ENCODE peak calls at places on chromosomes 16 and 17, in ten cellular contexts. One of them, this sample, is unnamed.

GRCh38 chr16:49018259-49018931 is 263.2 kb downstream of the CBLN1 start:
- DNase-seq in tibial artery: no peak
- DNase-seq in tibial nerve: no peak
- DNase-seq in psoas muscle: no peak
- DNase-seq in Caco-2: no peak
- DNase-seq in heart left ventricle: no peak
- DNase-seq in esophagus squamous epithelium: no peak
- DNase-seq in endothelial cell of umbilical vein: no peak
- DNase-seq in aorta: no peak
- DNase-seq in CD4-positive, alpha-beta memory T cell: no peak
- DNase-seq in this sample: no peak

GRCh38 chr17:48622857-48623256 is 3.3 kb downstream of the HOXB9 start:
- DNase-seq in psoas muscle: no peak
- DNase-seq in CD4-positive, alpha-beta memory T cell: no peak
- DNase-seq in endothelial cell of umbilical vein: no peak
- DNase-seq in aorta: no peak
- DNase-seq in Caco-2: no peak
- DNase-seq in tibial artery: no peak
- DNase-seq in esophagus squamous epithelium: no peak
- DNase-seq in heart left ventricle: no peak
- DNase-seq in tibial nerve: no peak
- DNase-seq in this sample: no peak

GRCh38 chr16:75860654-75861053 is 134.4 kb upstream of the CPHXL start:
- DNase-seq in tibial artery: no peak
- DNase-seq in psoas muscle: no peak
- DNase-seq in heart left ventricle: no peak
- DNase-seq in Caco-2: no peak
- DNase-seq in esophagus squamous epithelium: no peak
- DNase-seq in CD4-positive, alpha-beta memory T cell: no peak
- DNase-seq in aorta: no peak
- DNase-seq in endothelial cell of umbilical vein: no peak
- DNase-seq in tibial nerve: no peak
- DNase-seq in this sample: no peak

GRCh38 chr17:53406907-53407306 is 415.8 kb upstream of the KIF2B start:
- DNase-seq in endothelial cell of umbilical vein: no peak
- DNase-seq in tibial nerve: no peak
- DNase-seq in heart left ventricle: no peak
- DNase-seq in tibial artery: no peak
- DNase-seq in Caco-2: no peak
- DNase-seq in aorta: no peak
- DNase-seq in psoas muscle: no peak
- DNase-seq in CD4-positive, alpha-beta memory T cell: no peak
- DNase-seq in esophagus squamous epithelium: no peak
- DNase-seq in this sample: no peak

GRCh38 chr17:76095943-76096342 is 7.6 kb downstream of the EXOC7 start:
- DNase-seq in aorta: no peak
- DNase-seq in tibial nerve: no peak
- DNase-seq in Caco-2: no peak
- DNase-seq in psoas muscle: no peak
- DNase-seq in heart left ventricle: peak; percentile 3
- DNase-seq in endothelial cell of umbilical vein: no peak
- DNase-seq in CD4-positive, alpha-beta memory T cell: no peak
- DNase-seq in esophagus squamous epithelium: no peak
- DNase-seq in tibial artery: no peak
- DNase-seq in this sample: no peak

GRCh38 chr16:14569213-14569612 is 60.8 kb downstream of the PARN start:
- DNase-seq in tibial artery: no peak
- DNase-seq in aorta: no peak
- DNase-seq in CD4-positive, alpha-beta memory T cell: no peak
- DNase-seq in tibial nerve: no peak
- DNase-seq in esophagus squamous epithelium: no peak
- DNase-seq in heart left ventricle: no peak
- DNase-seq in endothelial cell of umbilical vein: no peak
- DNase-seq in psoas muscle: no peak
- DNase-seq in Caco-2: no peak
- DNase-seq in this sample: no peak

GRCh38 chr16:9713907-9714306 is 468.3 kb downstream of the GRIN2A start:
- DNase-seq in endothelial cell of umbilical vein: no peak
- DNase-seq in aorta: no peak
- DNase-seq in heart left ventricle: no peak
- DNase-seq in tibial artery: no peak
- DNase-seq in esophagus squamous epithelium: no peak
- DNase-seq in CD4-positive, alpha-beta memory T cell: no peak
- DNase-seq in psoas muscle: no peak
- DNase-seq in Caco-2: no peak
- DNase-seq in tibial nerve: no peak
- DNase-seq in this sample: no peak

GRCh38 chr16:64449511-64449910 is 672.4 kb downstream of the CDH11 start:
- DNase-seq in psoas muscle: no peak
- DNase-seq in heart left ventricle: no peak
- DNase-seq in Caco-2: no peak
- DNase-seq in aorta: no peak
- DNase-seq in endothelial cell of umbilical vein: peak; percentile 7
- DNase-seq in esophagus squamous epithelium: no peak
- DNase-seq in tibial artery: no peak
- DNase-seq in tibial nerve: no peak
- DNase-seq in CD4-positive, alpha-beta memory T cell: no peak
- DNase-seq in this sample: no peak

GRCh38 chr17:29292071-29292991 is 1.6 kb downstream of the NUFIP2 start:
- DNase-seq in psoas muscle: peak; percentile 72
- DNase-seq in esophagus squamous epithelium: no peak
- DNase-seq in Caco-2: peak; percentile 48
- DNase-seq in tibial nerve: peak; percentile 66
- DNase-seq in aorta: peak; percentile 81
- DNase-seq in tibial artery: peak; percentile 89
- DNase-seq in heart left ventricle: peak; percentile 73
- DNase-seq in endothelial cell of umbilical vein: peak; percentile 46
- DNase-seq in CD4-positive, alpha-beta memory T cell: peak; percentile 57
- DNase-seq in this sample: peak; percentile 30

GRCh38 chr17:75487351-75488070 is 27.8 kb downstream of the CASKIN2 start:
- DNase-seq in psoas muscle: peak; percentile 45
- DNase-seq in heart left ventricle: peak; percentile 75
- DNase-seq in Caco-2: peak; percentile 46
- DNase-seq in endothelial cell of umbilical vein: no peak
- DNase-seq in tibial nerve: no peak
- DNase-seq in CD4-positive, alpha-beta memory T cell: peak; percentile 47
- DNase-seq in tibial artery: no peak
- DNase-seq in esophagus squamous epithelium: no peak
- DNase-seq in aorta: peak; percentile 80
- DNase-seq in this sample: peak; percentile 17

GRCh38 chr17:34781071-34781470 is 180.2 kb downstream of the CCT6B start:
- DNase-seq in tibial nerve: no peak
- DNase-seq in CD4-positive, alpha-beta memory T cell: no peak
- DNase-seq in tibial artery: no peak
- DNase-seq in endothelial cell of umbilical vein: no peak
- DNase-seq in esophagus squamous epithelium: no peak
- DNase-seq in psoas muscle: no peak
- DNase-seq in aorta: no peak
- DNase-seq in heart left ventricle: no peak
- DNase-seq in Caco-2: no peak
- DNase-seq in this sample: no peak

GRCh38 chr17:66541461-66542182 is 239.2 kb downstream of the PRKCA start:
- DNase-seq in esophagus squamous epithelium: no peak
- DNase-seq in CD4-positive, alpha-beta memory T cell: no peak
- DNase-seq in heart left ventricle: peak; percentile 17
- DNase-seq in endothelial cell of umbilical vein: no peak
- DNase-seq in psoas muscle: no peak
- DNase-seq in Caco-2: no peak
- DNase-seq in aorta: no peak
- DNase-seq in tibial nerve: no peak
- DNase-seq in tibial artery: no peak
- DNase-seq in this sample: no peak

GRCh38 chr16:11052080-11052808 is 107.9 kb downstream of the CLEC16A start:
- DNase-seq in heart left ventricle: no peak
- DNase-seq in esophagus squamous epithelium: no peak
- DNase-seq in psoas muscle: no peak
- DNase-seq in endothelial cell of umbilical vein: no peak
- DNase-seq in Caco-2: no peak
- DNase-seq in aorta: no peak
- DNase-seq in CD4-positive, alpha-beta memory T cell: peak; percentile 13
- DNase-seq in tibial artery: no peak
- DNase-seq in tibial nerve: no peak
- DNase-seq in this sample: no peak

GRCh38 chr16:11126389-11127072 is 129.5 kb downstream of the SOCS1 start:
- DNase-seq in CD4-positive, alpha-beta memory T cell: no peak
- DNase-seq in tibial nerve: no peak
- DNase-seq in heart left ventricle: no peak
- DNase-seq in psoas muscle: no peak
- DNase-seq in esophagus squamous epithelium: no peak
- DNase-seq in aorta: no peak
- DNase-seq in endothelial cell of umbilical vein: no peak
- DNase-seq in tibial artery: peak; percentile 33
- DNase-seq in Caco-2: no peak
- DNase-seq in this sample: no peak

GRCh38 chr16:5851583-5851982 is 754.0 kb upstream of the EEF2KMT start:
- DNase-seq in heart left ventricle: no peak
- DNase-seq in psoas muscle: no peak
- DNase-seq in CD4-positive, alpha-beta memory T cell: no peak
- DNase-seq in tibial nerve: no peak
- DNase-seq in Caco-2: no peak
- DNase-seq in tibial artery: no peak
- DNase-seq in endothelial cell of umbilical vein: no peak
- DNase-seq in esophagus squamous epithelium: no peak
- DNase-seq in aorta: no peak
- DNase-seq in this sample: no peak

GRCh38 chr16:74745109-74745615 is 29.5 kb downstream of the FA2H start:
- DNase-seq in tibial artery: no peak
- DNase-seq in endothelial cell of umbilical vein: no peak
- DNase-seq in psoas muscle: no peak
- DNase-seq in aorta: no peak
- DNase-seq in esophagus squamous epithelium: no peak
- DNase-seq in tibial nerve: no peak
- DNase-seq in CD4-positive, alpha-beta memory T cell: no peak
- DNase-seq in heart left ventricle: no peak
- DNase-seq in Caco-2: no peak
- DNase-seq in this sample: no peak

GRCh38 chr16:78761427-78761826 is 662.0 kb downstream of the WWOX start:
- DNase-seq in CD4-positive, alpha-beta memory T cell: no peak
- DNase-seq in esophagus squamous epithelium: no peak
- DNase-seq in psoas muscle: no peak
- DNase-seq in tibial artery: no peak
- DNase-seq in aorta: no peak
- DNase-seq in endothelial cell of umbilical vein: no peak
- DNase-seq in tibial nerve: no peak
- DNase-seq in Caco-2: no peak
- DNase-seq in heart left ventricle: no peak
- DNase-seq in this sample: no peak

GRCh38 chr16:70659953-70660671 is 13.8 kb downstream of the IL34 start:
- DNase-seq in endothelial cell of umbilical vein: no peak
- DNase-seq in Caco-2: no peak
- DNase-seq in tibial artery: no peak
- DNase-seq in aorta: no peak
- DNase-seq in heart left ventricle: no peak
- DNase-seq in esophagus squamous epithelium: no peak
- DNase-seq in CD4-positive, alpha-beta memory T cell: no peak
- DNase-seq in tibial nerve: no peak
- DNase-seq in psoas muscle: no peak
- DNase-seq in this sample: no peak

GRCh38 chr16:84179612-84180320 is 7.1 kb downstream of the TAF1C start:
- DNase-seq in Caco-2: no peak
- DNase-seq in aorta: peak; percentile 46
- DNase-seq in tibial artery: no peak
- DNase-seq in heart left ventricle: no peak
- DNase-seq in CD4-positive, alpha-beta memory T cell: no peak
- DNase-seq in esophagus squamous epithelium: no peak
- DNase-seq in tibial nerve: no peak
- DNase-seq in endothelial cell of umbilical vein: no peak
- DNase-seq in psoas muscle: no peak
- DNase-seq in this sample: no peak
- H3K36me3 ChIP-seq in Caco-2: peaks cover 3% of the 10 kb centered on the region
- H3K36me3 ChIP-seq in aorta: no peaks in the 10 kb centered on the region
- H3K36me3 ChIP-seq in tibial artery: peaks cover 39% of the 10 kb centered on the region
- H3K36me3 ChIP-seq in heart left ventricle: no peaks in the 10 kb centered on the region
- H3K36me3 ChIP-seq in CD4-positive, alpha-beta memory T cell: peaks cover 46% of the 10 kb centered on the region
- H3K36me3 ChIP-seq in esophagus squamous epithelium: peaks cover 69% of the 10 kb centered on the region
- H3K36me3 ChIP-seq in tibial nerve: peaks cover 66% of the 10 kb centered on the region
- H3K36me3 ChIP-seq in endothelial cell of umbilical vein: peaks cover 44% of the 10 kb centered on the region
- H3K36me3 ChIP-seq in psoas muscle: peaks cover 61% of the 10 kb centered on the region
- H3K36me3 ChIP-seq in this sample: peaks cover 46% of the 10 kb centered on the region

DNA sequence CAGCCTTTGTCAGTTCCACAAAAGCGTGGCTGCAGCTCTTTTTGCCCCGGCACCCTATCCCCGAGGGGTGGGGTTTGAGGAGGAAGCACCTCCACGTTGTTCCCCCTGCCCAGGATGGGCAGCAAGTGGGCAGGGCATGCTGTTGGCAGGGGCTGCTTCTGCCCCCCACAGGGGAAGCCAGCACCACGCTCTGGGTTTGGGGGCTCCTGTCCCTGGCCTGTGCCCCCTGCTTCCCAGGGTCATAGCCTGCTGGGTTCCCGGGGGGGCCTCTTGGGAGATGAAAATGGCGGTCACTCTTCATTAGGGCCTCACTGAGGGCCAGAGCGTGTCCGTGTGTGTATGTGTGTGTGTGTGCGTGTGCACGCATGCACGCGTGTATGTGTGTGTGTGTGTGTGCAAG is 22.8 kb downstream of the LASP1 start:
- DNase-seq in tibial artery: no peak
- DNase-seq in heart left ventricle: no peak
- DNase-seq in psoas muscle: no peak
- DNase-seq in aorta: no peak
- DNase-seq in endothelial cell of umbilical vein: no peak
- DNase-seq in Caco-2: no peak
- DNase-seq in CD4-positive, alpha-beta memory T cell: no peak
- DNase-seq in tibial nerve: no peak
- DNase-seq in esophagus squamous epithelium: no peak
- DNase-seq in this sample: no peak
- H3K4me1 ChIP-seq in tibial artery: peaks cover 68% of the 10 kb centered on the region
- H3K4me1 ChIP-seq in heart left ventricle: peaks cover 52% of the 10 kb centered on the region
- H3K4me1 ChIP-seq in psoas muscle: peaks cover 23% of the 10 kb centered on the region
- H3K4me1 ChIP-seq in aorta: no peaks in the 10 kb centered on the region
- H3K4me1 ChIP-seq in endothelial cell of umbilical vein: peaks cover 32% of the 10 kb centered on the region
- H3K4me1 ChIP-seq in Caco-2: peaks cover 2% of the 10 kb centered on the region
- H3K4me1 ChIP-seq in CD4-positive, alpha-beta memory T cell: peaks cover 94% of the 10 kb centered on the region
- H3K4me1 ChIP-seq in tibial nerve: peaks cover 43% of the 10 kb centered on the region
- H3K4me1 ChIP-seq in esophagus squamous epithelium: peaks cover 26% of the 10 kb centered on the region
- H3K4me1 ChIP-seq in this sample: peaks cover 73% of the 10 kb centered on the region

GRCh38 chr16:3292604-3293003 is 9.3 kb downstream of the ZNF263 start:
- DNase-seq in esophagus squamous epithelium: no peak
- DNase-seq in heart left ventricle: no peak
- DNase-seq in psoas muscle: no peak
- DNase-seq in tibial artery: no peak
- DNase-seq in CD4-positive, alpha-beta memory T cell: no peak
- DNase-seq in tibial nerve: no peak
- DNase-seq in aorta: no peak
- DNase-seq in Caco-2: no peak
- DNase-seq in endothelial cell of umbilical vein: no peak
- DNase-seq in this sample: no peak
- H3K36me3 ChIP-seq in esophagus squamous epithelium: peaks cover 81% of the 10 kb centered on the region
- H3K36me3 ChIP-seq in heart left ventricle: peaks cover 11% of the 10 kb centered on the region
- H3K36me3 ChIP-seq in psoas muscle: peaks cover 58% of the 10 kb centered on the region
- H3K36me3 ChIP-seq in tibial artery: peaks cover 80% of the 10 kb centered on the region
- H3K36me3 ChIP-seq in CD4-positive, alpha-beta memory T cell: peaks cover 34% of the 10 kb centered on the region
- H3K36me3 ChIP-seq in tibial nerve: peaks cover 100% of the 10 kb centered on the region
- H3K36me3 ChIP-seq in aorta: peaks cover 22% of the 10 kb centered on the region
- H3K36me3 ChIP-seq in Caco-2: peaks cover 21% of the 10 kb centered on the region
- H3K36me3 ChIP-seq in endothelial cell of umbilical vein: peaks cover 32% of the 10 kb centered on the region
- H3K36me3 ChIP-seq in this sample: peaks cover 53% of the 10 kb centered on the region

DNA sequence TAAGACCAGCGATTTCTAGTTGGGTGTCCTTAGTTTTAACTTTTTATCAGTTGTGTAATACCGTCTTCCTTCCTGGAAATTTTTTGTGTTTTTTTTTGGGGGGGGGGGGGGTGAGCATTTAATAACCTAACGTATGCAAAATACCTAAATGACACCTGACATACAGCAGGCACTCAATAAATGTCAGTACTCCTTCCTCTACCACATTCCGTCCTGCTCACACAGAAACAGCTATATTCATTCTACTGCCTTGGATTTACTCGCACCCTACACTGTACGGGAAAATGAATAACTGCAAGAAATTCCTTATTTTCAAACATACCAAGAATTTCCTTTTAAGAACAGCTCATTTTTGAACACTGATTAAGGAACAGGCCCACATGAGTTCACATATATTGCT is 5.3 kb downstream of the XYLT1 start:
- DNase-seq in Caco-2: no peak
- DNase-seq in tibial artery: no peak
- DNase-seq in aorta: no peak
- DNase-seq in CD4-positive, alpha-beta memory T cell: no peak
- DNase-seq in psoas muscle: no peak
- DNase-seq in endothelial cell of umbilical vein: no peak
- DNase-seq in heart left ventricle: no peak
- DNase-seq in esophagus squamous epithelium: no peak
- DNase-seq in tibial nerve: no peak
- DNase-seq in this sample: no peak
- H3K4me1 ChIP-seq in Caco-2: peaks cover 37% of the 10 kb centered on the region
- H3K4me1 ChIP-seq in tibial artery: peaks cover 30% of the 10 kb centered on the region
- H3K4me1 ChIP-seq in aorta: no peaks in the 10 kb centered on the region
- H3K4me1 ChIP-seq in CD4-positive, alpha-beta memory T cell: peaks cover 50% of the 10 kb centered on the region
- H3K4me1 ChIP-seq in psoas muscle: peaks cover 3% of the 10 kb centered on the region
- H3K4me1 ChIP-seq in endothelial cell of umbilical vein: no peaks in the 10 kb centered on the region
- H3K4me1 ChIP-seq in heart left ventricle: peaks cover 24% of the 10 kb centered on the region
- H3K4me1 ChIP-seq in esophagus squamous epithelium: peaks cover 23% of the 10 kb centered on the region
- H3K4me1 ChIP-seq in tibial nerve: peaks cover 30% of the 10 kb centered on the region
- H3K4me1 ChIP-seq in this sample: peaks cover 35% of the 10 kb centered on the region